ENCODE peak calls at places on chromosomes 2 and 18, in four cellular contexts. E is astrocyte; M is stimulated activated CD8-positive, alpha-beta memory T cell treated with anti-CD3 and anti-CD28 coated beads, Interleukin-7, amount 100 ng/mL, for 1 hour; R is left ventricle myocardium superior. P is an unnamed sample.

GRCh38 chr2:227164745-227165350 is 424 bp downstream of the COL4A3 start:
- DNase-seq in R (peak), M (no peak), E (no peak), P (no peak)

GRCh38 chr2:240169486-240170353 is 29.3 kb upstream of the OTOS start:
- DNase-seq in M (no peak), R (peak), E (no peak), P (no peak)

GRCh38 chr2:220276736-220277444 is 649.5 kb downstream of the SLC4A3 start:
- DNase-seq in R (no peak), E (peak), M (no peak), P (no peak)

GRCh38 chr2:120559401-120559800 is 176.3 kb upstream of the GLI2 start:
- DNase-seq in R (no peak), M (no peak), E (peak), P (no peak)

GRCh38 chr18:48611196-48611595 is 72.4 kb downstream of the CTIF start:
- DNase-seq in E (no peak), M (no peak), R (no peak), P (no peak)

GRCh38 chr2:212114489-212114888 is 424.1 kb downstream of the ERBB4 start:
- DNase-seq in R (no peak), E (no peak), M (no peak), P (no peak)

GRCh38 chr2:176911-177310 is 86.9 kb downstream of the SH3YL1 start:
- DNase-seq in M (no peak), E (no peak), R (no peak), P (no peak)

GRCh38 chr2:42809131-42809875 is 16.9 kb upstream of the HAAO start:
- DNase-seq in R (no peak), M (no peak), E (no peak), P (peak)

GRCh38 chr18:37471619-37472018 is 94.0 kb downstream of the CELF4 start:
- DNase-seq in E (no peak), R (no peak), M (no peak), P (no peak)

GRCh38 chr18:70200286-70200685 is 5.2 kb downstream of the RTTN start:
- DNase-seq in M (no peak), R (no peak), E (no peak), P (no peak)

GRCh38 chr2:173997269-173997668 is 32.1 kb upstream of the SP3 start:
- DNase-seq in M (no peak), E (no peak), R (peak), P (no peak)

GRCh38 chr2:22947741-22948140 is 437.2 kb upstream of the KLHL29 start:
- DNase-seq in R (no peak), M (no peak), E (no peak), P (no peak)

GRCh38 chr2:138829326-138829725 is 49.1 kb upstream of the NXPH2 start:
- DNase-seq in R (peak), M (no peak), E (no peak), P (no peak)

GRCh38 chr2:109063326-109063670 is 65.7 kb upstream of the SH3RF3 start:
- DNase-seq in M (no peak), E (no peak), R (no peak), P (no peak)

GRCh38 chr18:27428716-27429475 is 243.8 kb upstream of the CHST9 start:
- DNase-seq in E (peak), R (no peak), M (no peak), P (no peak)